ENCODE peak calls at places on chromosomes 7 and 10, in nine cellular contexts. R, M, A, V, P, X, Q, B and W are unnamed samples.

GRCh38 chr7:84506151-84506550 is 311.6 kb upstream of the SEMA3A start:
- DNase-seq in M (no peak), R (no peak), X (no peak), V (no peak), P (no peak), B (no peak), A (no peak), Q (peak), W (no peak)

GRCh38 chr7:22610871-22611757 is 111.1 kb upstream of the STEAP1B start:
- DNase-seq in X (no peak), P (no peak), V (no peak), Q (peak), M (no peak), B (no peak), R (no peak), A (no peak), W (no peak)

GRCh38 chr7:82507365-82507975 is 63.9 kb upstream of the CACNA2D1 start:
- DNase-seq in X (no peak), A (no peak), Q (no peak), M (peak), V (no peak), P (no peak), B (no peak), R (no peak), W (no peak)

GRCh38 chr10:7795605-7796004 is 7.6 kb downstream of the ATP5F1C start:
- DNase-seq in Q (no peak), V (peak), R (no peak), B (no peak), M (no peak), X (no peak), P (no peak), A (no peak), W (no peak)

GRCh38 chr7:133445617-133446016 is 192.7 kb downstream of the EXOC4 start:
- DNase-seq in B (no peak), P (no peak), M (no peak), V (no peak), Q (no peak), X (no peak), A (no peak), R (no peak), W (no peak)

GRCh38 chr10:100625821-100626220 is 90.1 kb downstream of the HIF1AN start:
- DNase-seq in R (no peak), X (no peak), M (peak), V (no peak), A (no peak), P (no peak), Q (no peak), B (no peak), W (no peak)

GRCh38 chr7:23121175-23121574 is 15.6 kb downstream of the KLHL7 start:
- DNase-seq in V (no peak), B (no peak), M (no peak), R (no peak), Q (no peak), A (no peak), P (no peak), X (no peak), W (no peak)

GRCh38 chr10:8073696-8074416 is 19.4 kb downstream of the GATA3 start:
- DNase-seq in R (no peak), X (peak), V (no peak), P (no peak), B (no peak), M (no peak), A (no peak), Q (no peak), W (no peak)

GRCh38 chr7:46071076-46071475 is 150.0 kb upstream of the IGFBP3 start:
- DNase-seq in M (no peak), A (no peak), X (no peak), V (no peak), Q (no peak), P (no peak), B (no peak), R (no peak), W (no peak)

GRCh38 chr7:131031100-131031868 is 296.4 kb upstream of the MKLN1 start:
- DNase-seq in P (no peak), R (no peak), X (no peak), V (no peak), A (no peak), Q (no peak), B (no peak), M (no peak), W (no peak)

GRCh38 chr7:47931005-47931787 is 17.1 kb downstream of the PKD1L1 start:
- DNase-seq in R (no peak), X (no peak), B (no peak), A (no peak), Q (no peak), P (no peak), M (no peak), V (no peak), W (no peak)

GRCh38 chr7:41256186-41256945 is 446.5 kb downstream of the INHBA start:
- DNase-seq in P (no peak), A (no peak), B (no peak), V (no peak), Q (peak), R (no peak), X (no peak), M (no peak), W (no peak)

GRCh38 chr7:34104120-34104519 is 198.8 kb downstream of the BMPER start:
- DNase-seq in B (no peak), R (no peak), X (no peak), A (no peak), M (no peak), Q (no peak), P (no peak), V (no peak), W (no peak)

GRCh38 chr7:37028909-37029440 is 304.7 kb upstream of the AOAH start:
- DNase-seq in R (no peak), A (no peak), Q (no peak), V (no peak), P (no peak), B (no peak), M (no peak), X (no peak), W (no peak)

DNA sequence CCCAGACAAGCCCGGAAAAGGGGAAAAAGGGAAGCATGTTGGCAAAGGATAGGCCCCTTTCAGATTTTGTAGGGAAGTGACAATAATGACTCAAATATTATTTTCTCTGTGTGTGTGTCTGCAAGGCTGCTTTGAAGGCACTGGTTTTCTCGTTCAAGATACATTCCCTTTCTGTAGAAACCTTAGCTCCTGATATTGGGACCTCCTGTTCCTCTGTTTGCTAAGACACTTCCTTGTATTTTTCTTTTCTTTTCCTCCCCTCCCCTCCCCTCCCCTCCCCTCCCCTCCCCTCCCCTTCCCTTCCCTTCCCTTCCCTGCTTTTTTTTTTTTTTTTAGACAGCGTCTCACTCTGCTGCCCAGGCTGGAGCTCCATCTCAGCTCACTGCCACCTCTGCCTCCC is 240.8 kb downstream of the LRMDA start:
- DNase-seq in A (no peak), M (no peak), V (no peak), B (no peak), Q (no peak), X (no peak), R (no peak), P (no peak), W (no peak)
- TF ChIP-seq CTCF in A (no peak), M (no peak), V (no peak), B (no peak), Q (no peak), X (no peak), R (no peak), P (no peak), W (no peak)

GRCh38 chr7:2482725-2483451 is 6.7 kb upstream of the GRIFIN start:
- DNase-seq in B (no peak), P (no peak), M (no peak), A (no peak), R (no peak), X (no peak), V (no peak), Q (no peak), W (no peak)
- TF ChIP-seq CTCF in B (no peak), P (no peak), M (no peak), A (no peak), R (no peak), X (no peak), V (no peak), Q (peak), W (no peak)

GRCh38 chr10:35819736-35820135 is 177.6 kb upstream of the FZD8 start:
- DNase-seq in B (no peak), V (no peak), P (no peak), M (no peak), Q (no peak), A (no peak), X (no peak), R (no peak), W (no peak)

GRCh38 chr10:35822316-35822715 is 180.2 kb upstream of the FZD8 start:
- DNase-seq in A (peak), X (peak), B (peak), M (peak), Q (peak), P (no peak), V (peak), R (peak), W (peak)

GRCh38 chr10:35819011-35819410 is 176.9 kb upstream of the FZD8 start:
- DNase-seq in M (no peak), V (no peak), X (no peak), R (no peak), P (no peak), B (no peak), Q (no peak), A (no peak), W (no peak)

GRCh38 chr10:35824704-35825103 is 182.6 kb upstream of the FZD8 start:
- DNase-seq in Q (no peak), R (no peak), V (no peak), M (no peak), A (no peak), P (no peak), B (no peak), X (no peak), W (no peak)

DNA sequence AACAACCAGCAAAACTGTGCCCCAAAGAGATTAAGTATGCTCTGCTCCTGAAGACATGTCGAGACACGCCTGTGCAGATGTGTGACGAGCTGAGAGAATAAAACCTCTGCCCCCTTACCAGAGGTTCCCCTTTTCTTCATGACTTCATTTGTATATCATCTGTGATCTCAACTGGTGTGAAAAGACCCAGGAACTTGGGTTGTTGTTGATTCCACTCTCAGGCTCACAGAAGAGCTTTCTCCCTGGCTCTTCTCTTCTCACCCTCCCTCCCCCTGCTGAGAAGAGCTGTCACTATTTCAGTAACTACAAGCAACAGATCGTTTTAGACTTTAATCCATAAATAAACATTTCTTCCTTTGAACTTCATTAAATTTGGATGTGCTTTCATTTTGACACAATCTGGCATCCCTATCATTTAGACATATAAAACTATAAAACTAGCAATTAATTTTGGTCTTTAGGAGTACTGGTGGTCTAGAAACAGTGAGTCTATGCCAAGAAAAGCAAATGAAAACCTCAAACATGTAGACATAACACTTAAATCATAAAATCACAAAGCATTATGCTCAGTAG is 179.3 kb upstream of the FZD8 start:
- DNase-seq in P (no peak), M (no peak), Q (no peak), B (no peak), V (no peak), A (no peak), X (no peak), R (no peak), W (no peak)
- TF ChIP-seq CTCF in P (no peak), M (no peak), Q (no peak), B (no peak), V (no peak), A (no peak), X (no peak), R (no peak), W (no peak)

GRCh38 chr10:95056744-95057363 is 12.4 kb downstream of the CYP2C8 start:
- DNase-seq in A (no peak), X (no peak), Q (no peak), P (no peak), R (no peak), V (no peak), M (no peak), B (no peak), W (no peak)
- TF ChIP-seq CTCF in A (no peak), X (no peak), Q (no peak), P (no peak), R (no peak), V (no peak), M (no peak), B (no peak), W (no peak)

GRCh38 chr7:32427769-32428291 is 62.4 kb downstream of the LSM5 start:
- DNase-seq in P (peak), R (peak), M (peak), X (peak), V (peak), A (peak), B (peak), Q (peak), W (peak)
- TF ChIP-seq CTCF in P (no peak), R (no peak), M (peak), X (peak), V (no peak), A (peak), B (no peak), Q (no peak), W (peak)

DNA sequence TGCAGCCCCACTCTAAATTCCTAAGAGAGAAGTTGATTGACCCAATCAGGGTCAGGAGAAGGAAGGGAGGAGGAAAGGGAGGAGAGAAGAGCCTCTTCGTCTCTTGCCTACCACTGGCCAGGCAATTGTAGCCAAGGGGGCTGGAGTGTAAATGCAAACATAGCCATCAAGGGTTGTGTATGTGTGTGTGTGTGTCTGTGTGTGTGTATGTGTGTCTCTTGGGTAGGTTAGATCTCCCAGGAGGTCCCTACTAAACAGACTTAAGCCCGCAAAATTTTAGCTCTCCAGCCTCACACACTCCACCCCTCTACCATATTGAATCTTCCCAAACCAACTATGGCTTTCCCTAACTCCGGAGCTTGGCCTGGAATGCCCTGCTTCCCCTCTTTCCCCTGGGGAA is 3.8 kb downstream of the LEP start:
- DNase-seq in V (no peak), Q (no peak), B (no peak), P (no peak), A (no peak), M (no peak), X (no peak), R (no peak), W (no peak)
- TF ChIP-seq CTCF in V (no peak), Q (no peak), B (no peak), P (no peak), A (no peak), M (no peak), X (no peak), R (no peak), W (no peak)